ENCODE peak calls at places on chromosomes 3 and 15, in nine cellular contexts. F, U, R, A, G, L, M, W and N are unnamed samples.
A peak's percentile ranks its signal among the peaks of the same experiment; 100 is the strongest.

GRCh38 chr3:100463002-100463401 is 29.4 kb upstream of the TMEM45A start:
- DNase-seq in W (no peak), R (no peak), M (no peak), G (peak; percentile 76), U (peak; percentile 73), F (peak; percentile 78), L (no peak), A (no peak), N (no peak)

GRCh38 chr3:120160050-120160449 is 65.8 kb upstream of the GSK3B start:
- DNase-seq in M (peak; percentile 89), W (no peak), L (no peak), U (peak; percentile 96), A (no peak), G (no peak), R (no peak), F (peak; percentile 100), N (no peak)

GRCh38 chr3:173630849-173631248 is 233.3 kb downstream of the NLGN1 start:
- DNase-seq in M (no peak), U (no peak), F (no peak), R (no peak), W (no peak), L (no peak), A (no peak), G (no peak), N (no peak)

GRCh38 chr3:153284282-153284938 is 122.4 kb downstream of the RAP2B start:
- DNase-seq in U (peak; percentile 85), R (no peak), G (peak; percentile 59), M (no peak), F (peak; percentile 91), A (no peak), W (no peak), L (no peak), N (no peak)

GRCh38 chr15:89496155-89497098 is at the start of gene RHCG:
- DNase-seq in A (peak; percentile 63), U (no peak), F (peak; percentile 27), W (no peak), M (peak; percentile 78), G (peak; percentile 61), L (no peak), R (no peak), N (no peak)

GRCh38 chr15:37794947-37795346 is 139.5 kb upstream of the TMCO5A start:
- DNase-seq in L (no peak), U (no peak), W (no peak), R (no peak), M (no peak), A (no peak), G (no peak), F (no peak), N (no peak)

GRCh38 chr3:51887620-51888019 is 12.2 kb upstream of the IQCF5 start:
- DNase-seq in G (no peak), M (no peak), U (no peak), R (no peak), A (no peak), W (no peak), L (no peak), F (no peak), N (no peak)

GRCh38 chr3:107753494-107753893 is 230.7 kb downstream of the BBX start:
- DNase-seq in R (no peak), G (peak; percentile 23), W (no peak), U (peak; percentile 37), M (no peak), F (peak; percentile 24), L (no peak), A (peak; percentile 54), N (no peak)

GRCh38 chr15:40470423-40471104 is at the start of gene CHST14:
- DNase-seq in L (peak; percentile 82), W (peak; percentile 69), G (peak; percentile 68), U (peak; percentile 39), R (peak; percentile 70), F (peak; percentile 62), M (no peak), A (peak; percentile 64), N (no peak)

GRCh38 chr3:126083511-126083912 is 412 bp downstream of the SLC41A3 start:
- DNase-seq in R (peak; percentile 64), M (no peak), L (no peak), F (peak; percentile 39), W (no peak), U (peak; percentile 18), A (no peak), G (peak; percentile 65), N (no peak)

GRCh38 chr3:117735481-117736101 is 1026.0 kb downstream of the TUSC7 start:
- DNase-seq in U (peak; percentile 81), G (no peak), R (no peak), L (no peak), A (no peak), M (no peak), F (peak; percentile 41), W (no peak), N (no peak)

GRCh38 chr15:90895571-90896117 is 7.5 kb upstream of the MAN2A2 start:
- DNase-seq in R (no peak), A (peak; percentile 79), F (no peak), U (no peak), M (no peak), G (no peak), L (peak; percentile 36), W (no peak), N (no peak)
- TF ChIP-seq CTCF in R (no peak), A (peak; percentile 38), F (no peak), U (peak; percentile 1), M (no peak), G (no peak), L (no peak), W (no peak), N (peak; percentile 45)

GRCh38 chr15:99480223-99480810 is 85.5 kb upstream of the MEF2A start:
- DNase-seq in A (no peak), R (no peak), F (no peak), U (no peak), L (no peak), G (no peak), W (no peak), M (no peak), N (no peak)

GRCh38 chr15:99485153-99485947 is 80.4 kb upstream of the MEF2A start:
- DNase-seq in A (no peak), L (no peak), W (no peak), G (no peak), U (no peak), F (no peak), M (no peak), R (no peak), N (no peak)

GRCh38 chr15:99482993-99483392 is 82.8 kb upstream of the MEF2A start:
- DNase-seq in A (no peak), R (no peak), F (no peak), G (no peak), M (no peak), L (no peak), U (no peak), W (no peak), N (no peak)

GRCh38 chr15:99481406-99481805 is 84.4 kb upstream of the MEF2A start:
- DNase-seq in G (no peak), R (no peak), L (no peak), U (no peak), F (no peak), A (no peak), W (no peak), M (no peak), N (no peak)

DNA sequence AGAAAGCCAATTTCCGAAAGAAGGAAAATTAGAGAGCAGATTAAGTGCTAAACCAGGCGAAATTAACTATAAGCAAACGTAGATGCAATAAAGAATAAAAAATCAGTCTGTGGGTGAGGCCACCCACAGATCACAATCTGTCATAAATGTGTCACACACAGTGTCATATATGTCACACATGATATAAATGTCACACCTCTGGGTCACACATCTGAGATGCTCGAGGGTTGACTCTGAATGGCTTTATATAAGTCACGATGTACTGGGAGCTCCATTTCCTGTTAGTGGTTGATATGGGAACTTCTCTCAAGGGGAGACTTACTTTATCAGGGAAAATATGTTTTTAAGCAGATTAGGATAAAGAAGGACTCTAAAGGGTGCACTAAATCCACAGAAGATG is 84.0 kb upstream of the MEF2A start:
- DNase-seq in R (no peak), L (no peak), M (no peak), G (no peak), W (no peak), A (no peak), U (no peak), F (no peak), N (no peak)
- TF ChIP-seq CTCF in R (no peak), L (no peak), M (no peak), G (no peak), W (no peak), A (no peak), U (no peak), F (no peak), N (no peak)

GRCh38 chr3:134029734-134030381 is at the start of gene SLCO2A1:
- DNase-seq in R (no peak), L (peak; percentile 64), W (no peak), A (no peak), U (peak; percentile 24), G (no peak), F (peak; percentile 18), M (peak; percentile 75), N (no peak)
- TF ChIP-seq CTCF in R (no peak), L (no peak), W (no peak), A (no peak), U (no peak), G (no peak), F (no peak), M (no peak), N (no peak)

GRCh38 chr3:46705751-46706572 is 4.8 kb downstream of the TMIE start:
- DNase-seq in A (peak; percentile 37), W (peak; percentile 4), U (peak; percentile 43), M (no peak), G (no peak), R (no peak), F (peak; percentile 51), L (peak; percentile 56), N (no peak)

GRCh38 chr3:46705022-46705530 is 3.9 kb downstream of the TMIE start:
- DNase-seq in U (peak; percentile 65), R (peak; percentile 31), F (peak; percentile 63), L (peak; percentile 79), W (peak; percentile 54), G (peak; percentile 74), A (peak; percentile 85), M (peak; percentile 89), N (no peak)

GRCh38 chr3:46708401-46709146 is 7.4 kb downstream of the TMIE start:
- DNase-seq in F (no peak), W (peak; percentile 7), L (peak; percentile 51), A (peak; percentile 27), M (peak; percentile 57), U (no peak), R (no peak), G (no peak), N (no peak)

GRCh38 chr3:46707601-46708011 is 6.4 kb downstream of the TMIE start:
- DNase-seq in F (no peak), M (peak; percentile 75), U (no peak), L (peak; percentile 40), W (no peak), R (no peak), A (peak; percentile 32), G (no peak), N (no peak)

DNA sequence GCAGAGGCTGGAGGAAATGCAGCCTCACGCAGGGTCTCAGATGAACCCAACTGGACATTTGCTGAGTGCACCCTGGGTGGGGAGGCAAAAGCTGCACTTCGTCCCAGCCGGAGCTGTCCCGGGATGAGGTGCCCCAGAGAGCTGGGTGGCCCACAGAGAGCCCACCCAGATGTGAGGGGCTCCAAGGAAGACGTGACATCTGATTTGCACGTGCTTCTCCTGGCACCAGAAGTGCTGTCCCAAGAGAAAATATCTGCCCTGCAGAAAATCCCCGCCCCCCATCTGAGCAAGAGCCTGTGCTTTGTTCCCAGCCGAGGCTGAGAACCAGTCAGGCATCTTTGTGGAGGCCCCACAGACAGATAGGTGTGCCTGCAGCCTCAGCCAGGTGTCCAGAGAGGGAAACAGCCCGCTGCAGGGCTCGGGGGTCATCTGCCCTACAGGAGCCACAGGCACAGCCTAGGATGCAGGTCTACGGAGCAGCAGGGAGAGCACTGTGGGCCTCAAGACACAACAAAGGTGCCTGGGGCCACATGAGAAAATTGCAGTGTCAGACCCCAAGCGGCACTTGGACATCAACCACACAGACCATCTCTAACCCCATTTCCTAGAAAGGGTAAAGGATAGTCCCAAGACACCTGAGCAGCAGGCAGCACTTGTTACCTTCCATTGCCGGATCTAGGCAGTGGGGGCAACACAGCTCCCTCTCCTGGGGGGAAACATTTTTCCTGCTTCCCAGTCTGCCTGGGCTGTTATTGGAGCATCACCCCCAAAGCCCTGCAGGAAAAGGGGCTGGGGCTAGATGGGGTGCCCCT is 5.8 kb downstream of the TMIE start:
- DNase-seq in F (no peak), G (no peak), A (peak; percentile 26), R (no peak), L (no peak), U (no peak), W (peak; percentile 12), M (peak; percentile 70), N (no peak)
- TF ChIP-seq CTCF in F (no peak), G (no peak), A (no peak), R (no peak), L (no peak), U (no peak), W (no peak), M (no peak), N (no peak)